ENCODE peak calls at places on chromosomes 16 and 17, in ten cellular contexts. A, W, H, E, M, I, R, X, L and B are unnamed samples.
A peak's percentile ranks its signal among the peaks of the same experiment; 100 is the strongest.

GRCh38 chr17:54754560-54754959 is 146.1 kb upstream of the TOM1L1 start:
- DNase-seq in A (no peak), W (peak; percentile 1), H (peak; percentile 26), E (no peak), M (no peak), I (no peak), R (peak; percentile 59), X (no peak), L (peak; percentile 60), B (no peak)

GRCh38 chr17:76793775-76794174 is 55.9 kb downstream of the MFSD11 start:
- DNase-seq in A (peak; percentile 18), W (no peak), H (peak; percentile 57), E (peak; percentile 31), M (no peak), I (no peak), R (no peak), X (no peak), L (peak; percentile 61), B (no peak)

GRCh38 chr16:84294196-84295142 is at the start of gene WFDC1:
- DNase-seq in A (peak; percentile 34), W (no peak), H (no peak), E (no peak), M (peak; percentile 80), I (no peak), R (peak; percentile 90), X (no peak), L (no peak), B (no peak)

GRCh38 chr17:74852237-74853047 is 7.2 kb downstream of the GRIN2C start:
- DNase-seq in A (peak; percentile 94), W (no peak), H (peak; percentile 55), E (no peak), M (no peak), I (peak; percentile 62), R (no peak), X (no peak), L (peak; percentile 84), B (no peak)

GRCh38 chr16:78220571-78220970 is 121.1 kb downstream of the WWOX start:
- DNase-seq in A (no peak), W (no peak), H (no peak), E (no peak), M (no peak), I (no peak), R (no peak), X (no peak), L (no peak), B (no peak)

GRCh38 chr16:74117798-74118197 is 178.8 kb upstream of the PSMD7 start:
- DNase-seq in A (no peak), W (no peak), H (no peak), E (no peak), M (no peak), I (no peak), R (no peak), X (no peak), L (no peak), B (no peak)

GRCh38 chr17:77482375-77483127 is 341.8 kb downstream of the SEC14L1 start:
- DNase-seq in A (no peak), W (no peak), H (no peak), E (no peak), M (no peak), I (no peak), R (no peak), X (no peak), L (no peak), B (no peak)

GRCh38 chr17:74584307-74584706 is 7.8 kb downstream of the CD300LD start:
- DNase-seq in A (no peak), W (no peak), H (no peak), E (no peak), M (no peak), I (no peak), R (no peak), X (no peak), L (no peak), B (no peak)

GRCh38 chr16:6104423-6104822 is 1006.8 kb upstream of the EEF2KMT start:
- DNase-seq in A (no peak), W (no peak), H (no peak), E (no peak), M (no peak), I (no peak), R (no peak), X (no peak), L (no peak), B (no peak)

GRCh38 chr17:80192268-80192667 is 22.4 kb downstream of the CARD14 start:
- DNase-seq in A (no peak), W (no peak), H (no peak), E (no peak), M (no peak), I (no peak), R (no peak), X (no peak), L (no peak), B (no peak)

GRCh38 chr17:29742210-29742513 is 119.5 kb upstream of the CORO6 start:
- DNase-seq in A (no peak), W (no peak), H (no peak), E (no peak), M (no peak), I (no peak), R (no peak), X (no peak), L (no peak), B (no peak)

GRCh38 chr17:45316271-45317112 is at the start of gene MAP3K14:
- DNase-seq in A (peak; percentile 95), W (peak; percentile 69), H (peak; percentile 84), E (peak; percentile 80), M (peak; percentile 89), I (peak; percentile 68), R (peak; percentile 85), X (no peak), L (peak; percentile 56), B (no peak)

GRCh38 chr16:31331141-31331764 is 23.7 kb upstream of the ITGAX start:
- DNase-seq in A (no peak), W (no peak), H (no peak), E (no peak), M (peak; percentile 40), I (no peak), R (no peak), X (no peak), L (peak; percentile 3), B (no peak)

GRCh38 chr16:57260294-57260929 is 15.4 kb downstream of the ARL2BP start:
- DNase-seq in A (no peak), W (no peak), H (peak; percentile 66), E (peak; percentile 77), M (peak; percentile 59), I (no peak), R (peak; percentile 61), X (no peak), L (no peak), B (peak; percentile 60)

GRCh38 chr17:61486135-61487120 is 34.2 kb downstream of the TBX4 start:
- DNase-seq in A (peak; percentile 40), W (no peak), H (no peak), E (no peak), M (no peak), I (no peak), R (no peak), X (no peak), L (peak; percentile 78), B (no peak)

GRCh38 chr16:86994651-86995171 is 322.5 kb downstream of the C16orf95 start:
- DNase-seq in A (no peak), W (no peak), H (no peak), E (peak; percentile 98), M (peak; percentile 45), I (no peak), R (peak; percentile 54), X (no peak), L (no peak), B (no peak)

GRCh38 chr16:56389554-56389953 is 35.8 kb downstream of the AMFR start:
- DNase-seq in A (no peak), W (no peak), H (no peak), E (peak; percentile 81), M (no peak), I (no peak), R (no peak), X (peak; percentile 75), L (no peak), B (no peak)

GRCh38 chr17:9465216-9465921 is 110.3 kb downstream of the STX8 start:
- DNase-seq in A (no peak), W (no peak), H (no peak), E (peak; percentile 17), M (no peak), I (no peak), R (no peak), X (no peak), L (no peak), B (no peak)

GRCh38 chr17:7894866-7895265 is 6.3 kb downstream of the CHD3 start:
- DNase-seq in A (no peak), W (no peak), H (no peak), E (no peak), M (peak; percentile 40), I (no peak), R (no peak), X (no peak), L (no peak), B (no peak)

GRCh38 chr16:88527186-88527936 is 42.8 kb upstream of the ZC3H18 start:
- DNase-seq in A (peak; percentile 37), W (peak; percentile 39), H (peak; percentile 70), E (peak; percentile 82), M (peak; percentile 84), I (peak; percentile 53), R (no peak), X (no peak), L (peak; percentile 83), B (no peak)

GRCh38 chr17:62093188-62094155 is 28.4 kb upstream of the MED13 start:
- DNase-seq in A (no peak), W (no peak), H (peak; percentile 89), E (peak; percentile 36), M (no peak), I (no peak), R (no peak), X (peak; percentile 23), L (no peak), B (no peak)

GRCh38 chr17:3546521-3546920 is 11.1 kb downstream of the TRPV3 start:
- DNase-seq in A (no peak), W (no peak), H (no peak), E (no peak), M (no peak), I (no peak), R (no peak), X (no peak), L (no peak), B (no peak)

GRCh38 chr16:87344931-87345631 is 27.9 kb upstream of the C16orf95 start:
- DNase-seq in A (peak; percentile 66), W (peak; percentile 29), H (no peak), E (no peak), M (no peak), I (peak; percentile 41), R (no peak), X (no peak), L (no peak), B (no peak)

GRCh38 chr16:9932000-9932399 is 250.2 kb downstream of the GRIN2A start:
- DNase-seq in A (no peak), W (no peak), H (no peak), E (no peak), M (no peak), I (no peak), R (no peak), X (no peak), L (no peak), B (no peak)

GRCh38 chr16:84941916-84942315 is 69.4 kb downstream of the ZDHHC7 start:
- DNase-seq in A (no peak), W (no peak), H (no peak), E (no peak), M (no peak), I (no peak), R (no peak), X (no peak), L (no peak), B (no peak)

GRCh38 chr16:49504023-49504364 is 130.4 kb downstream of the C16orf78 start:
- DNase-seq in A (no peak), W (no peak), H (no peak), E (no peak), M (no peak), I (no peak), R (peak; percentile 10), X (no peak), L (no peak), B (no peak)

GRCh38 chr17:59669411-59669810 is 37.8 kb downstream of the PTRH2 start:
- DNase-seq in A (no peak), W (no peak), H (no peak), E (no peak), M (no peak), I (no peak), R (no peak), X (no peak), L (no peak), B (no peak)